ENCODE peak calls at places on chromosome X, in seven cellular contexts. One of them, this sample, is unnamed. For H3K27me3 and H3K4me1, the result is how much of the 10 kb centered on the place peaks cover.

GRCh38 chrX:33183366-33183765 is 28.0 kb downstream of the DMD start:
- DNase-seq in transverse colon: no peak
- DNase-seq in vagina: no peak
- DNase-seq in tibial nerve: peak
- DNase-seq in DND-41: peak
- DNase-seq in PC-3: no peak
- DNase-seq in GM23248: no peak
- DNase-seq in this sample: no peak

GRCh38 chrX:77719388-77719787 is 66.6 kb downstream of the ATRX start:
- DNase-seq in transverse colon: no peak
- DNase-seq in vagina: no peak
- DNase-seq in tibial nerve: no peak
- DNase-seq in DND-41: no peak
- DNase-seq in PC-3: no peak
- DNase-seq in GM23248: no peak
- DNase-seq in this sample: no peak

GRCh38 chrX:39724544-39724943 is 373.2 kb downstream of the BCOR start:
- DNase-seq in transverse colon: no peak
- DNase-seq in vagina: no peak
- DNase-seq in tibial nerve: no peak
- DNase-seq in DND-41: no peak
- DNase-seq in PC-3: no peak
- DNase-seq in GM23248: no peak
- DNase-seq in this sample: peak

GRCh38 chrX:152405561-152405960 is 45.6 kb downstream of the GABRA3 start:
- DNase-seq in transverse colon: no peak
- DNase-seq in vagina: no peak
- DNase-seq in tibial nerve: no peak
- DNase-seq in DND-41: no peak
- DNase-seq in PC-3: no peak
- DNase-seq in GM23248: no peak
- DNase-seq in this sample: no peak

GRCh38 chrX:97931586-97931985 is 1047.9 kb downstream of the RPA4 start:
- DNase-seq in transverse colon: no peak
- DNase-seq in vagina: no peak
- DNase-seq in tibial nerve: no peak
- DNase-seq in DND-41: no peak
- DNase-seq in PC-3: no peak
- DNase-seq in GM23248: no peak
- DNase-seq in this sample: no peak

GRCh38 chrX:23434356-23434884 is 99.8 kb downstream of the PTCHD1 start:
- DNase-seq in transverse colon: peak
- DNase-seq in vagina: no peak
- DNase-seq in tibial nerve: peak
- DNase-seq in DND-41: no peak
- DNase-seq in PC-3: peak
- DNase-seq in GM23248: peak
- DNase-seq in this sample: no peak

GRCh38 chrX:74178536-74178935 is 125.4 kb upstream of the ZCCHC13 start:
- DNase-seq in transverse colon: no peak
- DNase-seq in vagina: no peak
- DNase-seq in tibial nerve: no peak
- DNase-seq in DND-41: no peak
- DNase-seq in PC-3: no peak
- DNase-seq in GM23248: no peak
- DNase-seq in this sample: no peak

GRCh38 chrX:102712967-102713677 is 874 bp downstream of the GPRASP2 start:
- DNase-seq in transverse colon: peak
- DNase-seq in vagina: no peak
- DNase-seq in tibial nerve: peak
- DNase-seq in DND-41: no peak
- DNase-seq in PC-3: peak
- DNase-seq in GM23248: peak
- DNase-seq in this sample: no peak

GRCh38 chrX:101550825-101551767 is 749 bp downstream of the ARMCX1 start:
- DNase-seq in transverse colon: no peak
- DNase-seq in vagina: no peak
- DNase-seq in tibial nerve: peak
- DNase-seq in DND-41: no peak
- DNase-seq in PC-3: no peak
- DNase-seq in GM23248: peak
- DNase-seq in this sample: no peak

GRCh38 chrX:72272868-72273267 is 4.2 kb downstream of the RPS4X start:
- DNase-seq in transverse colon: no peak
- DNase-seq in vagina: no peak
- DNase-seq in tibial nerve: no peak
- DNase-seq in DND-41: no peak
- DNase-seq in PC-3: peak
- DNase-seq in GM23248: peak
- DNase-seq in this sample: no peak

GRCh38 chrX:27660878-27661277 is 70.7 kb downstream of the DCAF8L2 start:
- DNase-seq in transverse colon: no peak
- DNase-seq in vagina: no peak
- DNase-seq in tibial nerve: no peak
- DNase-seq in DND-41: no peak
- DNase-seq in PC-3: no peak
- DNase-seq in GM23248: no peak
- DNase-seq in this sample: no peak
- H3K27me3 ChIP-seq in transverse colon: under half
- H3K27me3 ChIP-seq in vagina: under half
- H3K27me3 ChIP-seq in tibial nerve: under half
- H3K27me3 ChIP-seq in DND-41: under half
- H3K27me3 ChIP-seq in PC-3: under half
- H3K27me3 ChIP-seq in GM23248: under half
- H3K27me3 ChIP-seq in this sample: under half

DNA sequence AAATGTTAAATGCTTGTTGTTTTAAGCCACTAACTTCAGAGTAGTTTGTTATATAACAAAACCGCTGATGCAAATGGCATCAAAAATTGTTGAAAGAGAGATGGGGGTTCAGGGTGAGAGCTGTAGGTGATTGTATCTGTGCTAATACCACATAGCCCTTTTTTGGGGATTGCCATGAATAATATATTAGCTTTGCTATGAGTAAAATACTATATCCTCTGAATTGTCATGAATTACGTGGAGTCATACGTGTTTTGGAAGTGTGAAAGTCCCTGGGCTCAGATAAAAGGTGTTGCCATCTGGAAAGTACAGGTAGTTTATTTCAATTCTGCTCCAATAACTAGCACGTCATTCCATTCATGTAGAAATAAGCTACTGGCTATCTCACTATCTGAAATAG is 30.6 kb downstream of the DYNLT3 start:
- DNase-seq in transverse colon: no peak
- DNase-seq in vagina: no peak
- DNase-seq in tibial nerve: no peak
- DNase-seq in DND-41: no peak
- DNase-seq in PC-3: no peak
- DNase-seq in GM23248: no peak
- DNase-seq in this sample: no peak
- H3K4me1 ChIP-seq in transverse colon: under half
- H3K4me1 ChIP-seq in vagina: under half
- H3K4me1 ChIP-seq in tibial nerve: under half
- H3K4me1 ChIP-seq in DND-41: half or more
- H3K4me1 ChIP-seq in PC-3: under half
- H3K4me1 ChIP-seq in GM23248: under half
- H3K4me1 ChIP-seq in this sample: under half

DNA sequence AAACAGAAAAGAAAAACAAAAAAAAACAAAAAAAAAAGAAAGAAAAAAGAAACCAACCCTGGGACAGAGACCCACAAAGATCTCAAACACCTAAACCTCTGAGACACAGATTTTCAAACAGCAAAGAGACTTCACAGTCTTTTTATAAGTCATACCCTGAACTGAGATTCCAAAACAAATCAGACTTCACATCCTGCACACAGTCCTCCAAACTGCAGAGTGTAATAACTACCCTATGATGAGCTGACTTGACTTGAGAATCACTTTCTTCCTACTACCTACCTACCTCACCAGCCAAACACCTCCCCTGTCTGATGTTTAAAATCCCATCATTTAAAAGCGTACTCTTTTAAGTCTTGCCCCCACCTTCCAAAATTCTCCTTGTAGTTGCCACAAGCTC is 25.2 kb upstream of the GLOD5 start:
- DNase-seq in transverse colon: no peak
- DNase-seq in vagina: no peak
- DNase-seq in tibial nerve: no peak
- DNase-seq in DND-41: no peak
- DNase-seq in PC-3: no peak
- DNase-seq in GM23248: no peak
- DNase-seq in this sample: no peak
- H3K4me3 ChIP-seq in transverse colon: no peak
- H3K4me3 ChIP-seq in vagina: no peak
- H3K4me3 ChIP-seq in tibial nerve: no peak
- H3K4me3 ChIP-seq in DND-41: peak
- H3K4me3 ChIP-seq in PC-3: peak
- H3K4me3 ChIP-seq in GM23248: peak
- H3K4me3 ChIP-seq in this sample: no peak

GRCh38 chrX:41692162-41692749 is 3.5 kb downstream of the GPR34 start:
- DNase-seq in transverse colon: no peak
- DNase-seq in vagina: no peak
- DNase-seq in tibial nerve: no peak
- DNase-seq in DND-41: no peak
- DNase-seq in PC-3: no peak
- DNase-seq in GM23248: peak
- DNase-seq in this sample: no peak

GRCh38 chrX:41689711-41690110 is 938 bp downstream of the GPR34 start:
- DNase-seq in transverse colon: no peak
- DNase-seq in vagina: no peak
- DNase-seq in tibial nerve: no peak
- DNase-seq in DND-41: no peak
- DNase-seq in PC-3: no peak
- DNase-seq in GM23248: no peak
- DNase-seq in this sample: no peak

GRCh38 chrX:41693024-41693423 is 4.3 kb downstream of the GPR34 start:
- DNase-seq in transverse colon: no peak
- DNase-seq in vagina: no peak
- DNase-seq in tibial nerve: no peak
- DNase-seq in DND-41: no peak
- DNase-seq in PC-3: no peak
- DNase-seq in GM23248: no peak
- DNase-seq in this sample: no peak

GRCh38 chrX:41695464-41695863 is 6.7 kb downstream of the GPR34 start:
- DNase-seq in transverse colon: no peak
- DNase-seq in vagina: no peak
- DNase-seq in tibial nerve: no peak
- DNase-seq in DND-41: no peak
- DNase-seq in PC-3: no peak
- DNase-seq in GM23248: peak
- DNase-seq in this sample: peak
- H3K27me3 ChIP-seq in transverse colon: under half
- H3K27me3 ChIP-seq in vagina: under half
- H3K27me3 ChIP-seq in tibial nerve: under half
- H3K27me3 ChIP-seq in DND-41: under half
- H3K27me3 ChIP-seq in PC-3: under half
- H3K27me3 ChIP-seq in GM23248: under half
- H3K27me3 ChIP-seq in this sample: under half

GRCh38 chrX:14420876-14421275 is 108.5 kb upstream of the GLRA2 start:
- DNase-seq in transverse colon: no peak
- DNase-seq in vagina: no peak
- DNase-seq in tibial nerve: no peak
- DNase-seq in DND-41: no peak
- DNase-seq in PC-3: no peak
- DNase-seq in GM23248: no peak
- DNase-seq in this sample: no peak
- H3K4me1 ChIP-seq in transverse colon: under half
- H3K4me1 ChIP-seq in vagina: under half
- H3K4me1 ChIP-seq in tibial nerve: under half
- H3K4me1 ChIP-seq in DND-41: under half
- H3K4me1 ChIP-seq in PC-3: under half
- H3K4me1 ChIP-seq in GM23248: under half
- H3K4me1 ChIP-seq in this sample: under half

GRCh38 chrX:131831185-131831520 is 191.9 kb upstream of the STK26 start:
- DNase-seq in transverse colon: no peak
- DNase-seq in vagina: no peak
- DNase-seq in tibial nerve: no peak
- DNase-seq in DND-41: no peak
- DNase-seq in PC-3: no peak
- DNase-seq in GM23248: no peak
- DNase-seq in this sample: no peak
- H3K4me3 ChIP-seq in transverse colon: no peak
- H3K4me3 ChIP-seq in vagina: peak
- H3K4me3 ChIP-seq in tibial nerve: peak
- H3K4me3 ChIP-seq in DND-41: no peak
- H3K4me3 ChIP-seq in PC-3: no peak
- H3K4me3 ChIP-seq in GM23248: no peak
- H3K4me3 ChIP-seq in this sample: no peak

GRCh38 chrX:40735318-40736169 is at the start of gene MED14:
- DNase-seq in transverse colon: peak
- DNase-seq in vagina: no peak
- DNase-seq in tibial nerve: peak
- DNase-seq in DND-41: peak
- DNase-seq in PC-3: peak
- DNase-seq in GM23248: peak
- DNase-seq in this sample: peak
- H3K27me3 ChIP-seq in transverse colon: under half
- H3K27me3 ChIP-seq in vagina: under half
- H3K27me3 ChIP-seq in tibial nerve: under half
- H3K27me3 ChIP-seq in DND-41: under half
- H3K27me3 ChIP-seq in PC-3: under half
- H3K27me3 ChIP-seq in GM23248: under half
- H3K27me3 ChIP-seq in this sample: under half